ENCODE peak calls at places on chromosomes 6 and 20, in seven cellular contexts. D is A172, W is GM23338, I is neuronal stem cell, G is EH, Q is kidney tubule cell, R is NCI-H2081. Y is an unnamed sample.

GRCh38 chr6:34063641-34064040 is 82.2 kb downstream of the GRM4 start:
- DNase-seq in D (no peak), W (no peak), I (no peak), G (no peak), Q (no peak), R (no peak), Y (no peak)

GRCh38 chr6:97813881-97814280 is 530.9 kb upstream of the MMS22L start:
- DNase-seq in D (no peak), W (no peak), I (no peak), G (no peak), Q (no peak), R (no peak), Y (no peak)

GRCh38 chr20:38222231-38222922 is 38.2 kb downstream of the KIAA1755 start:
- DNase-seq in D (peak), W (peak), I (peak), G (peak), Q (peak), R (peak), Y (peak)

GRCh38 chr6:9657994-9658393 is 756.9 kb downstream of the TFAP2A start:
- DNase-seq in D (peak), W (no peak), I (no peak), G (peak), Q (peak), R (no peak), Y (no peak)

GRCh38 chr20:10113746-10114145 is 79.0 kb downstream of the ANKEF1 start:
- DNase-seq in D (no peak), W (no peak), I (no peak), G (no peak), Q (peak), R (no peak), Y (no peak)

GRCh38 chr6:169689247-169689646 is 12.6 kb downstream of the WDR27 start:
- DNase-seq in D (peak), W (no peak), I (no peak), G (peak), Q (peak), R (no peak), Y (no peak)

GRCh38 chr20:14829897-14830296 is 492.5 kb upstream of the FLRT3 start:
- DNase-seq in D (no peak), W (no peak), I (no peak), G (no peak), Q (no peak), R (peak), Y (no peak)

GRCh38 chr6:127343753-127344659 is 597 bp upstream of the ECHDC1 start:
- DNase-seq in D (peak), W (peak), I (peak), G (peak), Q (peak), R (peak), Y (no peak)

GRCh38 chr6:25302156-25302555 is 23.0 kb downstream of the CARMIL1 start:
- DNase-seq in D (no peak), W (no peak), I (no peak), G (peak), Q (no peak), R (no peak), Y (no peak)

GRCh38 chr6:169646906-169647567 is 54.8 kb downstream of the WDR27 start:
- DNase-seq in D (no peak), W (no peak), I (no peak), G (no peak), Q (no peak), R (no peak), Y (no peak)

GRCh38 chr20:63290677-63291472 is 2.1 kb upstream of the COL20A1 start:
- DNase-seq in D (peak), W (peak), I (peak), G (peak), Q (peak), R (peak), Y (peak)

GRCh38 chr20:2402271-2402980 is 21.7 kb downstream of the TGM6 start:
- DNase-seq in D (peak), W (peak), I (no peak), G (peak), Q (peak), R (no peak), Y (no peak)

GRCh38 chr20:38843346-38843745 is 37.8 kb downstream of the PPP1R16B start:
- DNase-seq in D (no peak), W (no peak), I (no peak), G (no peak), Q (no peak), R (no peak), Y (no peak)

GRCh38 chr6:44301106-44301505 is 12.0 kb downstream of the AARS2 start:
- DNase-seq in D (no peak), W (no peak), I (no peak), G (no peak), Q (no peak), R (no peak), Y (no peak)

GRCh38 chr6:32825966-32826365 is 9.2 kb upstream of the HLA-DOB start:
- DNase-seq in D (peak), W (peak), I (no peak), G (peak), Q (peak), R (peak), Y (no peak)

GRCh38 chr20:62765021-62765420 is 31.3 kb upstream of the MRGBP start:
- DNase-seq in D (no peak), W (no peak), I (no peak), G (no peak), Q (no peak), R (no peak), Y (no peak)

GRCh38 chr6:109715616-109716015 is 24.5 kb downstream of the FIG4 start:
- DNase-seq in D (no peak), W (no peak), I (no peak), G (peak), Q (no peak), R (no peak), Y (no peak)

GRCh38 chr20:37311710-37312355 is 22.4 kb downstream of the MANBAL start:
- DNase-seq in D (no peak), W (no peak), I (no peak), G (peak), Q (no peak), R (no peak), Y (no peak)

GRCh38 chr20:3691897-3692296 is 10.1 kb upstream of the ADAM33 start:
- DNase-seq in D (no peak), W (no peak), I (no peak), G (no peak), Q (no peak), R (no peak), Y (no peak)

GRCh38 chr20:53943522-53944291 is 126.7 kb downstream of the BCAS1 start:
- DNase-seq in D (peak), W (peak), I (no peak), G (peak), Q (peak), R (no peak), Y (no peak)

GRCh38 chr6:36985384-36985962 is 523 bp downstream of the MTCH1 start:
- DNase-seq in D (no peak), W (peak), I (no peak), G (no peak), Q (no peak), R (no peak), Y (no peak)

GRCh38 chr6:54431466-54431865 is 123.2 kb downstream of the TINAG start:
- DNase-seq in D (no peak), W (no peak), I (no peak), G (peak), Q (no peak), R (no peak), Y (no peak)

GRCh38 chr6:96939019-96939805 is 14.7 kb downstream of the KLHL32 start:
- DNase-seq in D (peak), W (no peak), I (no peak), G (peak), Q (peak), R (no peak), Y (no peak)

GRCh38 chr6:699319-699718 is 6.4 kb upstream of the EXOC2 start:
- DNase-seq in D (peak), W (no peak), I (no peak), G (no peak), Q (no peak), R (peak), Y (no peak)

GRCh38 chr20:52457826-52458225 is 266.2 kb upstream of the ZFP64 start:
- DNase-seq in D (peak), W (no peak), I (no peak), G (peak), Q (peak), R (no peak), Y (no peak)

GRCh38 chr6:168061269-168062210 is 17.5 kb downstream of the FRMD1 start:
- DNase-seq in D (no peak), W (no peak), I (no peak), G (no peak), Q (no peak), R (peak), Y (no peak)

GRCh38 chr6:16332175-16332542 is 93.8 kb downstream of the GMPR start:
- DNase-seq in D (peak), W (peak), I (peak), G (peak), Q (peak), R (peak), Y (peak)

Y was measured in GM12891.